ENCODE peak calls at places on chromosomes 2 and 18, in nine cellular contexts. O is pancreas, U is heart right ventricle, G is tibial nerve, E is Panc1, A is HCT116, L is neural progenitor cell, C is cardiac muscle cell, Y is endodermal cell. N is an unnamed sample. For H3K4me1 and H3K9me3, the result is how much of the 10 kb centered on the place peaks cover.

GRCh38 chr18:12038082-12038660 is 55.5 kb upstream of the ANKRD62 start:
- DNase-seq in E (no peak), L (peak), C (no peak), O (peak), A (no peak), G (no peak), U (no peak), Y (peak), N (no peak)

GRCh38 chr2:45839388-45840251 is 188.1 kb downstream of the PRKCE start:
- DNase-seq in E (no peak), A (no peak), O (no peak), G (no peak), L (no peak), C (no peak), U (no peak), Y (no peak), N (no peak)

GRCh38 chr2:42061839-42062238 is 14.0 kb downstream of the PKDCC start:
- DNase-seq in G (no peak), E (no peak), U (no peak), C (no peak), A (no peak), L (no peak), Y (no peak), O (no peak), N (no peak)

GRCh38 chr2:1968222-1968987 is 224.1 kb upstream of the PXDN start:
- DNase-seq in O (no peak), U (no peak), E (no peak), G (no peak), A (no peak), C (no peak), Y (no peak), L (no peak), N (no peak)

GRCh38 chr2:54332386-54332785 is 76.4 kb upstream of the TSPYL6 start:
- DNase-seq in G (no peak), A (no peak), C (no peak), Y (no peak), L (no peak), O (no peak), E (no peak), U (no peak), N (no peak)

GRCh38 chr2:159891917-159892691 is 94.1 kb upstream of the CD302 start:
- DNase-seq in G (no peak), C (no peak), O (no peak), L (no peak), U (no peak), A (peak), Y (no peak), E (no peak), N (no peak)

GRCh38 chr2:170770304-170771048 is at the start of gene ERICH2:
- DNase-seq in G (peak), A (peak), E (peak), C (peak), L (peak), Y (peak), U (peak), O (peak), N (peak)

GRCh38 chr18:32351014-32351413 is 119.7 kb downstream of the GAREM1 start:
- DNase-seq in U (no peak), O (no peak), C (no peak), Y (no peak), G (no peak), L (no peak), E (no peak), A (no peak), N (no peak)

GRCh38 chr2:231464576-231465540 is 574 bp upstream of the NCL start:
- DNase-seq in G (peak), U (peak), Y (peak), C (peak), O (peak), A (peak), E (no peak), L (peak), N (peak)

GRCh38 chr2:191800874-191801273 is 46.0 kb downstream of the CAVIN2 start:
- DNase-seq in A (no peak), E (no peak), L (no peak), G (no peak), U (no peak), Y (no peak), O (no peak), C (no peak), N (no peak)

GRCh38 chr2:128584296-128584900 is 265.7 kb upstream of the HS6ST1 start:
- DNase-seq in O (no peak), L (no peak), C (no peak), U (no peak), Y (no peak), G (no peak), A (no peak), E (no peak), N (no peak)

GRCh38 chr2:216807861-216808272 is 52.0 kb downstream of the TNP1 start:
- DNase-seq in G (no peak), O (no peak), A (no peak), L (no peak), Y (no peak), E (no peak), C (no peak), U (peak), N (no peak)

GRCh38 chr2:154203902-154204301 is 332.2 kb downstream of the GALNT13 start:
- DNase-seq in L (no peak), O (no peak), Y (no peak), A (no peak), U (no peak), E (no peak), G (no peak), C (no peak), N (no peak)

GRCh38 chr2:240432820-240433801 is 2.4 kb upstream of the GPC1 start:
- DNase-seq in Y (peak), L (no peak), O (peak), U (no peak), G (no peak), E (no peak), A (no peak), C (no peak), N (no peak)

GRCh38 chr2:60974652-60975051 is 42.9 kb upstream of the PEX13 start:
- DNase-seq in G (no peak), O (no peak), L (no peak), E (no peak), A (no peak), U (no peak), C (no peak), Y (no peak), N (no peak)
- H3K4me1 ChIP-seq in G (under half), O (under half), L (under half), E (under half), A (under half), U (under half), C (under half), Y (under half), N (under half)

DNA sequence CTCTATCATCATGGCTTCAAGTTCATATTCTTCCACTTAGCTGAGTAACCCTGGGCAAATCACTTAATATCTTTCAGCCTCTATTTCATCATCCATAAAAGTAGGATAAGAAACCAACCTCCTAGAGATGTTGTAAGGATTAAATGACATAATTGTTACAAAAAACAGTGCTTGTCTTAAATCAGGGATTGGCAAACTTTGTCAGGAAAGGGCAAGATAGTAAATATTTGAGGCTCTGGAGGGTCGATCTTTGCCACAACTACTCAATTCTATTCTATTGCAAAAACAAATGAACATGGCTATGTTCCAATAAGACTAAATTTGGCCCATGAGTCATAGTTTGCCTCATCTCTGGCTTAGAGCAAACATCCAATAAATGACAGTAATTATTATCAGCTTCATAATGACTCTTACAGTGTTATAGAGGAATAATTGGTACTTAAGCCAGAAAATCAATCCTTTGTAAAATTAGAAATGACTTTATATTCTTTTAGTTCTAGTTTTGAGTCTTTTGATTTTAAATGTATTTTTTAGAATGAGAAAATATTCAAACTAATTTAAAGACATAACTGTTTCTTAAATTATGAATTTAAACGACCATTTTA is 184.6 kb downstream of the SATB2 start:
- DNase-seq in G (no peak), A (no peak), E (no peak), C (no peak), O (no peak), L (no peak), Y (no peak), U (no peak), N (no peak)
- H3K9me3 ChIP-seq in G (under half), A (under half), E (under half), C (under half), O (under half), L (under half), Y (under half), U (under half), N (under half)

GRCh38 chr18:21747268-21747667 is 6.7 kb downstream of the MIB1 start:
- DNase-seq in Y (no peak), L (no peak), E (no peak), C (no peak), O (no peak), G (no peak), A (no peak), U (no peak), N (no peak)

GRCh38 chr18:21747764-21748693 is 7.4 kb downstream of the MIB1 start:
- DNase-seq in Y (no peak), U (no peak), E (no peak), O (no peak), C (no peak), L (no peak), G (no peak), A (no peak), N (no peak)

GRCh38 chr18:21743166-21743831 is 2.7 kb downstream of the MIB1 start:
- DNase-seq in E (no peak), C (no peak), Y (no peak), U (no peak), O (no peak), A (no peak), G (no peak), L (no peak), N (no peak)

GRCh38 chr18:21742323-21742687 is 1.7 kb downstream of the MIB1 start:
- DNase-seq in E (no peak), U (no peak), C (no peak), O (no peak), G (no peak), L (no peak), A (no peak), Y (no peak), N (no peak)

DNA sequence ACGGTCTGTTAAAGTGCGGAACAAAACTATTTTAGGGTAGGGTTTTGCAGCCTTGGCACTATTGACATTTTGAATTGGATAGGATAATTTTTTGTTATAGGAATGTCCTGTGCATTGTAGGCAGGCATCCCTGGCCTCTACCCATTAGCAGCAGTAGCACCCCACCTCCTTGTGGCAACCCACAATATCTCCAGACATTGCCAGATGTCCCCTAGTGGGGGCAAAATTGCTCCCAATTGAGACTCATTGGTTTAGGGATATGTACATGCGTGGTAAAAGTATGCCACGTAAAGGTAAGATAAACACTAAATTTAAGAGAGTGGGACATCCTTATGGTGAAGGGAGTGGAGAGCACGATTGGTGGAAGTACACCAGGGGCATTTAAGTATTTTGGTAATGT is 4.6 kb downstream of the MIB1 start:
- DNase-seq in G (no peak), U (no peak), L (no peak), E (no peak), Y (no peak), O (no peak), A (no peak), C (no peak), N (no peak)
- H3K4me1 ChIP-seq in G (under half), U (under half), L (under half), E (under half), Y (under half), O (under half), A (under half), C (under half), N (under half)

GRCh38 chr2:86525421-86526340 is 37.6 kb downstream of the CHMP3 start:
- DNase-seq in L (no peak), E (no peak), G (no peak), C (no peak), O (no peak), A (no peak), U (no peak), Y (no peak), N (no peak)
- H3K9me3 ChIP-seq in L (under half), E (under half), G (under half), C (under half), O (under half), A (under half), U (under half), Y (under half), N (under half)

N was measured in prostate gland.